ENCODE peak calls at places on chromosomes 13 and 19, in seven cellular contexts. H is lower leg skin, Q is endodermal cell, X is AG10803, V is A549, B is heart right ventricle, N is ascending aorta. A is an unnamed sample.

GRCh38 chr13:97976551-97977375 is 23.3 kb downstream of the IPO5 start:
- DNase-seq in X (no peak), Q (peak), H (no peak), B (peak), V (no peak), N (no peak), A (no peak)

GRCh38 chr13:62185631-62186256 is 770.1 kb upstream of the PCDH20 start:
- DNase-seq in Q (peak), X (no peak), N (no peak), B (no peak), V (no peak), H (no peak), A (no peak)

GRCh38 chr13:50292082-50292481 is 276.8 kb downstream of the KCNRG start:
- DNase-seq in V (no peak), Q (no peak), N (no peak), H (no peak), B (no peak), X (no peak), A (no peak)

GRCh38 chr19:55553217-55554182 is 8.2 kb upstream of the SBK3 start:
- DNase-seq in X (no peak), V (no peak), N (no peak), H (no peak), B (no peak), Q (no peak), A (no peak)

GRCh38 chr19:43777163-43777700 is 3.5 kb downstream of the KCNN4 start:
- DNase-seq in X (peak), N (no peak), H (no peak), B (no peak), Q (no peak), V (peak), A (no peak)

GRCh38 chr19:55312621-55313117 is 12.5 kb downstream of the TMEM150B start:
- DNase-seq in B (no peak), Q (no peak), N (no peak), X (no peak), V (no peak), H (no peak), A (no peak)

GRCh38 chr13:101202590-101202989 is 213.7 kb downstream of the NALCN start:
- DNase-seq in V (no peak), N (no peak), B (no peak), X (no peak), H (no peak), Q (peak), A (no peak)

GRCh38 chr13:32883501-32883900 is 132.7 kb upstream of the KL start:
- DNase-seq in Q (no peak), H (no peak), X (peak), N (no peak), V (no peak), B (no peak), A (no peak)

GRCh38 chr13:50449465-50449864 is 394.0 kb downstream of the DLEU7 start:
- DNase-seq in X (no peak), V (no peak), Q (no peak), B (no peak), H (no peak), N (no peak), A (no peak)

GRCh38 chr13:80334582-80335260 is 6.2 kb downstream of the SPRY2 start:
- DNase-seq in V (no peak), X (no peak), H (no peak), Q (no peak), B (no peak), N (no peak), A (no peak)

GRCh38 chr19:39351537-39352037 is 9.4 kb downstream of the SAMD4B start:
- DNase-seq in H (no peak), V (no peak), B (no peak), N (no peak), X (peak), Q (no peak), A (no peak)

GRCh38 chr19:41575998-41576397 is at the start of gene CEACAM21:
- DNase-seq in B (peak), H (peak), Q (no peak), N (peak), V (no peak), X (no peak), A (no peak)

GRCh38 chr13:27101847-27102246 is 69.8 kb downstream of the USP12 start:
- DNase-seq in H (no peak), X (no peak), B (no peak), V (no peak), N (no peak), Q (no peak), A (no peak)

GRCh38 chr13:94673841-94674240 is 38.5 kb downstream of the SOX21 start:
- DNase-seq in N (no peak), Q (peak), V (no peak), H (no peak), X (no peak), B (no peak), A (no peak)

GRCh38 chr19:40717880-40718773 is 1.2 kb downstream of the ITPKC start:
- DNase-seq in X (peak), V (peak), B (no peak), H (peak), Q (peak), N (no peak), A (no peak)

GRCh38 chr13:36819064-36819810 is at the start of gene RFXAP:
- DNase-seq in V (peak), B (peak), X (peak), N (peak), H (peak), Q (peak), A (no peak)
- TF ChIP-seq CTCF in V (no peak), B (no peak), X (no peak), N (peak), H (no peak), Q (no peak), A (no peak)

DNA sequence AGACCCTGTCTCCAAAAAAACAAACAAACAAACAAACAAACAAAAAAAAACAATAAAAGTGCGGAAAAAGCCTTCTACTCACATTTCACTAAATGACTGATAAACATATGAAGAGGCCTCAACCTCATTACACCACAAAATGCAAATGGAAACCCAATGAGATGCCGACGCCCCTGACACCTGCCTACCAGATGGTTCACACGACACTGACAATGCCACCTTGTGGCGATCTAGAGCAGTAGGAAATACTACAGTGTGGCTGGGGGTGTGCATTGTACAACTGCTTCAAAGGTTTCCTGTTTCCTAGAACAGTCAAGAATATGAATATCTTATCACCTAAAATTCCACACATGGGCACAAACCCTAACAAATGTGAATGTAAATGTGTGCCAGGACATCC is 14.0 kb downstream of the SCGB2B2 start:
- DNase-seq in Q (peak), N (no peak), B (no peak), H (no peak), V (no peak), X (peak), A (no peak)
- TF ChIP-seq CTCF in Q (peak), N (no peak), B (peak), H (no peak), V (peak), X (peak), A (peak)

GRCh38 chr19:51398096-51398704 is 7.8 kb upstream of the C19orf84 start:
- DNase-seq in X (peak), V (peak), B (no peak), Q (no peak), N (no peak), H (no peak), A (no peak)
- TF ChIP-seq CTCF in X (peak), V (peak), B (peak), Q (peak), N (peak), H (no peak), A (peak)

DNA sequence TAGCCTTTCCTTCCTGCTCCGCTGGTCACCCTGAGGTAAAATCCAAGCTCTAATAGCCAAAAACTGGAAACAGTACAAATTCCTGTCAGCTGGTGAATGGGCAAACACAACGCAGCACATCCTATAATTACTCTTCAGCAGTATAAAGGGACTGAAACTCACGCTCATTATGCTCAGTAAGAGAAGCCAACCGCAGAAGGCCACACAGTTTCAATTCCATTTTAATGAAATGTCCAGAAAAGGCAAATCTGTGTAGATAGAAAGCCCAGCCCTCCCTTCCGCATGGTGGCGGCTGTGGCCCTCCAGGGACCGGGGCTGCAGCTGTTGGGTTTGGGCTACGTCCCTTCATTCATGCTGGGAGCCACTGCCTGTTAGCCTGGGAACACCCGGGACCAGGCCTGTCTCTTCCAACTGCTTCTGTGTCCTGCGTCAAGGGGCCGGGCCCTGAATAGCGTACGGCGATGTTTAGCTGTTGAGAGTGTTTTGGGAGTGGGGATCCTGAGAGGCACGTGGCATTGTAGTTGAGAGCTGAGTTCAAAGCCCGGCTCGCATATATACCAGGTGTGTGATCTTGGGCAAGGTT is 23.5 kb downstream of the NKPD1 start:
- DNase-seq in Q (no peak), X (no peak), H (no peak), B (peak), N (no peak), V (no peak), A (no peak)
- TF ChIP-seq CTCF in Q (no peak), X (no peak), H (no peak), B (no peak), N (no peak), V (no peak), A (no peak)

DNA sequence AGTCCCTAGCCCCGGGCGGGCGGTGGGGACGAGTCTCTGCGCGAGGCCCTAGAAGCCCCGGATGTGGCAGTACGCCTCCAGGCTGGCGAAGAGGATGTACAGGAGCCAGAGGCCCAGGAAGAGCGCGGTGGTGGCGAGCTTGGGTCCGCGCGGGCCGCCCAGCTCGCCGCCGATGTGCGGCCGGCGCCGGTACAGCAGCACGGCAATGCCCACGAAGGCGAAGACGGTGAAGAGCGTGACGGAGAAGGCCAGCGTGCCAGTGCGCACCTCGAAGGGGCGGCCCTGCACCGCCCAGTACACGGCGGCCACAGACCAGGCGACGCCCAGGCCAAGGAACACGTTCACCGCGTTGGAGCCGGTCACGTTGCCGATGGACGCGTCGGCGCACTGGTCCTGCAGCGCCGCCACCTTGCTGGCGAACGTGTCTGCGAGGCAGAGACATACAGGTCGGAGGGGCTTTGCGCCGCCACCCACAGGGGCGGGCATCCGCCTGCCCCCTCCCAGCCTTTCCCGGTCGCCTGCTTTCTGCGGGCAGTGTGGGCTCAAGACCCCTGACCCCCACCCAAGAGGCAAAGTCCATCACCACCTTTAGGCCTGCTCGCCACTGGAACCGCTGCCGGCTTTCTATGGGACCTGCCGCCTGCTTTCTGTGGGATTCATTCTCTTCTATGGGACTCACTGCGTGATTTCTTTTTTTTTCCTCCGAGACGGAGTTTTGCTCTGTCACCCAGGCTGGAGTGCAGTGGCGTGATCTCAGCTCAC is 10.9 kb upstream of the MEIS3 start:
- DNase-seq in Q (peak), N (no peak), B (no peak), X (peak), H (no peak), V (no peak), A (no peak)
- TF ChIP-seq CTCF in Q (peak), N (peak), B (peak), X (peak), H (no peak), V (no peak), A (peak)